ENCODE peak calls at places on chromosomes 16 and 17, in seven cellular contexts. Y is mesendoderm, B is GM23248, R is MG63, M is heart right ventricle, G is BE2C, A is colonic mucosa. N is an unnamed sample. For H3K36me3, the result is how much of the 10 kb centered on the place peaks cover.

GRCh38 chr17:7987112-7987893 is 15.1 kb upstream of the GUCY2D start:
- DNase-seq in G (no peak), B (peak), Y (no peak), M (no peak), R (no peak), A (no peak), N (no peak)

GRCh38 chr17:67601897-67602296 is 115.8 kb upstream of the NOL11 start:
- DNase-seq in B (peak), A (no peak), G (no peak), Y (no peak), M (no peak), R (no peak), N (no peak)

GRCh38 chr17:44915321-44915726 is at the start of gene GFAP:
- DNase-seq in R (no peak), B (no peak), M (no peak), G (no peak), Y (no peak), A (no peak), N (no peak)

GRCh38 chr16:58301052-58301451 is 6.2 kb upstream of the PRSS54 start:
- DNase-seq in A (no peak), M (no peak), R (no peak), Y (no peak), B (no peak), G (no peak), N (no peak)

GRCh38 chr16:72834499-72834898 is 213.4 kb downstream of the ZFHX3 start:
- DNase-seq in G (no peak), B (no peak), R (no peak), M (no peak), A (no peak), Y (no peak), N (no peak)

GRCh38 chr17:68533887-68534700 is 21.9 kb downstream of the PRKAR1A start:
- DNase-seq in Y (peak), A (no peak), G (no peak), R (no peak), B (peak), M (no peak), N (no peak)

GRCh38 chr17:73017653-73018052 is 74.8 kb downstream of the SLC39A11 start:
- DNase-seq in G (no peak), Y (no peak), A (no peak), B (peak), M (no peak), R (no peak), N (no peak)

GRCh38 chr17:50464736-50465135 is 3.9 kb downstream of the CHAD start:
- DNase-seq in A (no peak), Y (no peak), R (no peak), G (no peak), B (no peak), M (no peak), N (no peak)

GRCh38 chr17:47686661-47687327 is 7.2 kb upstream of the TBKBP1 start:
- DNase-seq in Y (no peak), B (peak), R (no peak), A (no peak), M (no peak), G (no peak), N (no peak)

GRCh38 chr16:14244344-14245010 is 173.4 kb downstream of the MRTFB start:
- DNase-seq in G (no peak), B (peak), R (no peak), Y (no peak), A (no peak), M (no peak), N (no peak)

GRCh38 chr17:18314059-18314730 is 599 bp downstream of the TOP3A start:
- DNase-seq in B (peak), M (no peak), R (peak), A (peak), Y (no peak), G (no peak), N (no peak)

GRCh38 chr17:2171725-2172446 is 117.0 kb downstream of the HIC1 start:
- DNase-seq in A (peak), M (peak), R (peak), G (no peak), Y (peak), B (peak), N (no peak)

GRCh38 chr17:1111599-1112443 is 68.0 kb downstream of the ABR start:
- DNase-seq in G (peak), M (peak), B (no peak), R (no peak), Y (no peak), A (peak), N (no peak)

GRCh38 chr16:27685802-27686201 is 135.9 kb downstream of the KATNIP start:
- DNase-seq in A (no peak), B (peak), Y (no peak), M (no peak), R (peak), G (no peak), N (no peak)

GRCh38 chr16:10168258-10168657 is 14.0 kb downstream of the GRIN2A start:
- DNase-seq in R (peak), B (peak), M (no peak), G (no peak), Y (no peak), A (no peak), N (no peak)

GRCh38 chr17:1484586-1485310 is 7.7 kb downstream of the MYO1C start:
- DNase-seq in A (peak), Y (peak), R (peak), B (peak), M (peak), G (peak), N (peak)

GRCh38 chr16:88442811-88443576 is 10.1 kb upstream of the ZFPM1 start:
- DNase-seq in G (peak), A (peak), R (peak), B (peak), Y (peak), M (peak), N (peak)

GRCh38 chr16:82758904-82759303 is 132.1 kb downstream of the CDH13 start:
- DNase-seq in G (no peak), R (no peak), Y (peak), B (no peak), M (no peak), A (no peak), N (no peak)

GRCh38 chr17:65436871-65437270 is 124.6 kb downstream of the AXIN2 start:
- DNase-seq in A (no peak), G (no peak), R (no peak), B (no peak), Y (peak), M (no peak), N (no peak)
- H3K36me3 ChIP-seq in A (under half), G (under half), R (under half), B (under half), Y (under half), M (under half), N (under half)

GRCh38 chr17:16352303-16352837 is 899 bp downstream of the CENPV start:
- DNase-seq in G (peak), R (peak), Y (peak), M (no peak), B (peak), A (peak), N (peak)

GRCh38 chr17:16352838-16353701 is at the start of gene CENPV:
- DNase-seq in G (peak), Y (peak), B (peak), A (peak), M (no peak), R (peak), N (peak)

GRCh38 chr17:16351831-16352230 is 1.4 kb downstream of the CENPV start:
- DNase-seq in B (peak), A (no peak), Y (no peak), G (no peak), M (no peak), R (no peak), N (no peak)

GRCh38 chr17:16353702-16354174 is 469 bp upstream of the CENPV start:
- DNase-seq in B (no peak), R (no peak), M (no peak), Y (no peak), G (no peak), A (no peak), N (no peak)

DNA sequence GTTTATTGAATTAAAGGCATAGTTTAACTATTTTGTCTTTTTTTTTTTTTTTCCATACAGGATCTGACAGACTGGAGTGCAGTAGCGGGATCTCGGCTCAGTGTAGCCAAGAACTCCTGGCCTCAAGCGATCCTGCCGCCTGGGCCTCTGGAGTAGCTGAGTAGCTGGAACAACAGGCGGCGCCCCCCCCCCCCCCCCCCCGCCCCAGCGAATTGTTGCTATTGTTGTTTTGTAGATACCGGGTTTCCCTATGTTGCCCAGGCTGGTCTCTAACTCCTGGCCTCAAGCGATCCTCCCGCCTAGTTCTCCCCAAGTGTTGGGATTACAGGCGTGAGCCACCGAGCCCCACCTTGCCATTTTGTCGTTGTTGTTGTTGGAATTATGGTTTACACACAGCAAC is 1.3 kb upstream of the CENPV start:
- DNase-seq in A (no peak), Y (no peak), G (no peak), M (no peak), R (no peak), B (no peak), N (no peak)
- H3K36me3 ChIP-seq in A (under half), Y (under half), G (under half), M (under half), R (under half), B (under half), N (under half)

GRCh38 chr17:3812284-3812683 is 11.3 kb upstream of the ITGAE start:
- DNase-seq in R (no peak), A (no peak), G (no peak), Y (no peak), B (no peak), M (no peak), N (no peak)
- H3K36me3 ChIP-seq in R (under half), A (under half), G (under half), Y (under half), B (under half), M (under half), N (under half)

GRCh38 chr16:49618955-49619354 is 237.0 kb downstream of the ZNF423 start:
- DNase-seq in Y (no peak), G (no peak), A (no peak), R (no peak), M (no peak), B (no peak), N (no peak)
- H3K36me3 ChIP-seq in Y (under half), G (under half), A (under half), R (under half), M (under half), B (under half), N (under half)

DNA sequence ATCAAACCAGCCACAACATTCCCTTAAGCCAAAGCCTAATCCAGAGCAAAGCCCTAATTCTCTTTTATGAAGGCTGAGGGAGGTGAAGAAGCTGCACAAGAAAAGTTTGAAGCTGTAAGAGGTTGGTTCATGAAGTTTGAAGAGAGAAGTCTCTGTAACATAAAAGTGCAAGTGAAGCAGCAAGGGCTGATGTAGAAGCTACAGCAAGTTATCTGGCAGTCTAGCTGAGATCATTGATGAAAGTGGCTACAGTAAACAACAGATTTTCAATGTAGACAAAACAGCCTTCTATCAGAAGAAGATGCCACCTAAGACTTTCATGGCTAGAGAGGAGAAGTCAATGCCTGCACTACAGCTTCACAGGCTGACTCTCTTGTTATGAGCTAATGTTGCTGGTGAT is 52.5 kb downstream of the NACA2 start:
- DNase-seq in B (no peak), R (no peak), Y (no peak), G (no peak), M (no peak), A (no peak), N (no peak)
- H3K36me3 ChIP-seq in B (under half), R (under half), Y (under half), G (under half), M (under half), A (under half), N (under half)

DNA sequence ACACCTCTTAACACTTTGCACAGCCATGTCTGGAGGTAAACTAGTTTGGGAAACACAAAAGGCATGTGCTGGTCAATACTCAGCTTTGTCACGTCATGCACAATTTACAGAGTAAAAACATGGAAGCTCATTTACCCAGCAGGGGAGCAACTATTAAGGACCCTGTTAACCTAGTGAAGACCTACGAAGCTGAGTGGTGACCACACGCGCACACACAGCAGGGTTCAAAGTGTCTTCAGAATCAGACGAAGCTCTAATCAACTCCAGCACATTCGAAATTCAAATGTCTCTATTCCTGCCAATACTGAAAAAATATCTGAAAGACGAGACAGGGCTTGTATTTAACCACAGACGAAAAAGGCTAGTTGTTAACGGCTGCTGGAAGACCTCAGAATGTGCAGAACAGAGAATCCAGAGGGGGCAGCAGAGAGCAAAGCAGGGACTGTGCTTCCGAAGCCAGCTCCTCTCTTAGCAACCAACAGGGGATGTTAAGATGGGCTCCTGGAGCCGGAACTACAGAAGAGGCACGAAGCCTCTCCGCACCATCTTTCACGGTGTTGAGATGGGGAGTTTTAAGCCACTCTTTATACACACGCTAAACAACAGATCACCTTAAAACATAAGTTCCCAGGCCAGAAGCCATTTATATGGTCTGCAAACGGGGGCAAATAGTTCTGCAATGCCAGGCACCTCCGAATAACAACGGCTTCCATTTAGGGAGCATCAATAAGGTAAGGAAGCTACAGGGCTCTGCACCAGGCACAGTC is 45.7 kb downstream of the CMTM4 start:
- DNase-seq in A (peak), R (peak), Y (peak), M (peak), B (peak), G (peak), N (peak)
- H3K36me3 ChIP-seq in A (under half), R (under half), Y (under half), M (under half), B (under half), G (under half), N (under half)

GRCh38 chr16:19582050-19582784 is 26.7 kb downstream of the VPS35L start:
- DNase-seq in A (no peak), Y (no peak), M (no peak), B (no peak), R (no peak), G (no peak), N (no peak)
- H3K36me3 ChIP-seq in A (under half), Y (under half), M (under half), B (under half), R (under half), G (under half), N (under half)

GRCh38 chr17:79919164-79919585 is 79.9 kb upstream of the CBX4 start:
- DNase-seq in R (peak), Y (no peak), G (no peak), M (peak), B (peak), A (peak), N (no peak)
- H3K36me3 ChIP-seq in R (under half), Y (under half), G (under half), M (under half), B (under half), A (under half), N (under half)